ENCODE peak calls at places on chromosome 3, in ten cellular contexts. One of them, this sample, is unnamed.

GRCh38 chr3:156471431-156471830 is 83.5 kb downstream of the SSR3 start:
- DNase-seq in stomach: no peak
- DNase-seq in neural progenitor cell: no peak
- DNase-seq in tibial artery: no peak
- DNase-seq in body of pancreas: no peak
- DNase-seq in fibroblast of lung: no peak
- DNase-seq in adrenal gland: no peak
- DNase-seq in pancreas: no peak
- DNase-seq in PC-9: no peak
- DNase-seq in psoas muscle: no peak
- DNase-seq in this sample: no peak

GRCh38 chr3:102741694-102742093 is 306.9 kb downstream of the ZPLD1 start:
- DNase-seq in tibial artery: no peak
- DNase-seq in pancreas: no peak
- DNase-seq in PC-9: no peak
- DNase-seq in neural progenitor cell: no peak
- DNase-seq in adrenal gland: no peak
- DNase-seq in body of pancreas: no peak
- DNase-seq in psoas muscle: no peak
- DNase-seq in stomach: no peak
- DNase-seq in fibroblast of lung: no peak
- DNase-seq in this sample: no peak

GRCh38 chr3:144866504-144866903 is 894.9 kb downstream of the DIPK2A start:
- DNase-seq in pancreas: no peak
- DNase-seq in stomach: no peak
- DNase-seq in fibroblast of lung: peak; percentile 21
- DNase-seq in neural progenitor cell: no peak
- DNase-seq in psoas muscle: no peak
- DNase-seq in PC-9: no peak
- DNase-seq in tibial artery: no peak
- DNase-seq in adrenal gland: no peak
- DNase-seq in body of pancreas: no peak
- DNase-seq in this sample: no peak

GRCh38 chr3:141489184-141489583 is 2.4 kb downstream of the RASA2 start:
- DNase-seq in adrenal gland: no peak
- DNase-seq in tibial artery: no peak
- DNase-seq in stomach: no peak
- DNase-seq in neural progenitor cell: no peak
- DNase-seq in PC-9: no peak
- DNase-seq in pancreas: no peak
- DNase-seq in fibroblast of lung: no peak
- DNase-seq in body of pancreas: no peak
- DNase-seq in psoas muscle: no peak
- DNase-seq in this sample: no peak

GRCh38 chr3:107588217-107588616 is 65.5 kb downstream of the BBX start:
- DNase-seq in tibial artery: no peak
- DNase-seq in pancreas: no peak
- DNase-seq in fibroblast of lung: no peak
- DNase-seq in stomach: no peak
- DNase-seq in neural progenitor cell: no peak
- DNase-seq in adrenal gland: no peak
- DNase-seq in psoas muscle: no peak
- DNase-seq in body of pancreas: no peak
- DNase-seq in PC-9: no peak
- DNase-seq in this sample: no peak

GRCh38 chr3:183267140-183267539 is 14.1 kb downstream of the B3GNT5 start:
- DNase-seq in pancreas: no peak
- DNase-seq in neural progenitor cell: no peak
- DNase-seq in tibial artery: no peak
- DNase-seq in body of pancreas: no peak
- DNase-seq in PC-9: no peak
- DNase-seq in psoas muscle: no peak
- DNase-seq in stomach: no peak
- DNase-seq in adrenal gland: no peak
- DNase-seq in fibroblast of lung: no peak
- DNase-seq in this sample: no peak

GRCh38 chr3:2908693-2909351 is 201.4 kb downstream of the IL5RA start:
- DNase-seq in fibroblast of lung: no peak
- DNase-seq in adrenal gland: no peak
- DNase-seq in PC-9: no peak
- DNase-seq in body of pancreas: no peak
- DNase-seq in neural progenitor cell: no peak
- DNase-seq in pancreas: no peak
- DNase-seq in stomach: no peak
- DNase-seq in tibial artery: no peak
- DNase-seq in psoas muscle: no peak
- DNase-seq in this sample: no peak

GRCh38 chr3:182482692-182483091 is 310.6 kb upstream of the ATP11B start:
- DNase-seq in stomach: no peak
- DNase-seq in psoas muscle: no peak
- DNase-seq in adrenal gland: no peak
- DNase-seq in body of pancreas: no peak
- DNase-seq in pancreas: no peak
- DNase-seq in PC-9: no peak
- DNase-seq in tibial artery: no peak
- DNase-seq in neural progenitor cell: no peak
- DNase-seq in fibroblast of lung: no peak
- DNase-seq in this sample: no peak

GRCh38 chr3:121897296-121897695 is 3.1 kb downstream of the SLC15A2 start:
- DNase-seq in PC-9: no peak
- DNase-seq in fibroblast of lung: no peak
- DNase-seq in psoas muscle: no peak
- DNase-seq in pancreas: no peak
- DNase-seq in body of pancreas: no peak
- DNase-seq in stomach: no peak
- DNase-seq in adrenal gland: no peak
- DNase-seq in neural progenitor cell: no peak
- DNase-seq in tibial artery: no peak
- DNase-seq in this sample: no peak
- TF ChIP-seq CTCF in PC-9: no peak
- TF ChIP-seq CTCF in fibroblast of lung: no peak
- TF ChIP-seq CTCF in psoas muscle: no peak
- TF ChIP-seq CTCF in pancreas: no peak
- TF ChIP-seq CTCF in body of pancreas: no peak
- TF ChIP-seq CTCF in stomach: no peak
- TF ChIP-seq CTCF in adrenal gland: no peak
- TF ChIP-seq CTCF in neural progenitor cell: no peak
- TF ChIP-seq CTCF in tibial artery: no peak
- TF ChIP-seq CTCF in this sample: no peak

GRCh38 chr3:46835486-46835885 is 27.8 kb downstream of the MYL3 start:
- DNase-seq in pancreas: no peak
- DNase-seq in adrenal gland: no peak
- DNase-seq in tibial artery: no peak
- DNase-seq in PC-9: no peak
- DNase-seq in body of pancreas: no peak
- DNase-seq in psoas muscle: no peak
- DNase-seq in neural progenitor cell: no peak
- DNase-seq in stomach: no peak
- DNase-seq in fibroblast of lung: no peak
- DNase-seq in this sample: no peak

GRCh38 chr3:46835059-46835458 is 28.2 kb downstream of the MYL3 start:
- DNase-seq in PC-9: no peak
- DNase-seq in body of pancreas: peak; percentile 35
- DNase-seq in stomach: no peak
- DNase-seq in psoas muscle: no peak
- DNase-seq in fibroblast of lung: no peak
- DNase-seq in adrenal gland: no peak
- DNase-seq in pancreas: no peak
- DNase-seq in tibial artery: no peak
- DNase-seq in neural progenitor cell: no peak
- DNase-seq in this sample: no peak

GRCh38 chr3:46833346-46834300 is 29.6 kb downstream of the MYL3 start:
- DNase-seq in psoas muscle: no peak
- DNase-seq in neural progenitor cell: no peak
- DNase-seq in pancreas: peak; percentile 53
- DNase-seq in body of pancreas: no peak
- DNase-seq in fibroblast of lung: no peak
- DNase-seq in tibial artery: no peak
- DNase-seq in stomach: no peak
- DNase-seq in adrenal gland: no peak
- DNase-seq in PC-9: no peak
- DNase-seq in this sample: no peak

GRCh38 chr3:46840491-46840890 is 22.8 kb downstream of the MYL3 start:
- DNase-seq in psoas muscle: no peak
- DNase-seq in pancreas: no peak
- DNase-seq in adrenal gland: no peak
- DNase-seq in fibroblast of lung: no peak
- DNase-seq in stomach: no peak
- DNase-seq in neural progenitor cell: no peak
- DNase-seq in body of pancreas: no peak
- DNase-seq in PC-9: no peak
- DNase-seq in tibial artery: no peak
- DNase-seq in this sample: no peak

DNA sequence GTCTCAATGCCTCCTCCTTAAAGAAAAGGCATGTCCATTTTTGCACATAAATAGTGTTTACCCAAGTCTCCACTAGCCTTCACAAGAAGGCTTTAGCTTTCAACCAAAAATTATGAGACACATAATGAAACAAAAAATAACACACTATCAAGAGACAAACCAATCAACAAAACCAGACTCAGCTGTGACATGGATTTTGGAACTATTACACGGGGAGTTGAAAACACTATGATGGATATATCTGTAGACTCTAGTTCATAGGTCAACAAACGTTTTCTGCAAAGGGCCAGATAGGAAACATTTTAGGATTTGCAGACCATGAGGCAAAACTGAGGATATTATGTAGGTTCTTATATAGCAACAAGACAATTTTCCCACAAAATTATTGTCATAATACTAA is 24.9 kb downstream of the MYL3 start:
- DNase-seq in fibroblast of lung: no peak
- DNase-seq in PC-9: no peak
- DNase-seq in body of pancreas: no peak
- DNase-seq in pancreas: no peak
- DNase-seq in stomach: no peak
- DNase-seq in tibial artery: no peak
- DNase-seq in neural progenitor cell: no peak
- DNase-seq in adrenal gland: no peak
- DNase-seq in psoas muscle: no peak
- DNase-seq in this sample: no peak
- H3K9me3 ChIP-seq in fibroblast of lung: no peaks in the 10 kb centered on the region
- H3K9me3 ChIP-seq in PC-9: peaks cover 10% of the 10 kb centered on the region
- H3K9me3 ChIP-seq in body of pancreas: peaks cover 11% of the 10 kb centered on the region
- H3K9me3 ChIP-seq in pancreas: no peaks in the 10 kb centered on the region
- H3K9me3 ChIP-seq in stomach: peaks cover 52% of the 10 kb centered on the region
- H3K9me3 ChIP-seq in tibial artery: no peaks in the 10 kb centered on the region
- H3K9me3 ChIP-seq in neural progenitor cell: peaks cover 18% of the 10 kb centered on the region
- H3K9me3 ChIP-seq in adrenal gland: peaks cover 11% of the 10 kb centered on the region
- H3K9me3 ChIP-seq in psoas muscle: peaks cover 15% of the 10 kb centered on the region
- H3K9me3 ChIP-seq in this sample: no peaks in the 10 kb centered on the region

GRCh38 chr3:54146383-54147239 is 24.3 kb downstream of the CACNA2D3 start:
- DNase-seq in tibial artery: no peak
- DNase-seq in pancreas: peak; percentile 78
- DNase-seq in psoas muscle: peak; percentile 85
- DNase-seq in PC-9: peak; percentile 1
- DNase-seq in fibroblast of lung: no peak
- DNase-seq in adrenal gland: peak; percentile 79
- DNase-seq in neural progenitor cell: peak; percentile 85
- DNase-seq in stomach: peak; percentile 67
- DNase-seq in body of pancreas: peak; percentile 52
- DNase-seq in this sample: peak; percentile 37
- TF ChIP-seq CTCF in tibial artery: peak; percentile 39
- TF ChIP-seq CTCF in pancreas: peak; percentile 57
- TF ChIP-seq CTCF in psoas muscle: peak; percentile 79
- TF ChIP-seq CTCF in PC-9: peak; percentile 38
- TF ChIP-seq CTCF in fibroblast of lung: peak; percentile 6
- TF ChIP-seq CTCF in adrenal gland: peak; percentile 57
- TF ChIP-seq CTCF in neural progenitor cell: peak; percentile 85
- TF ChIP-seq CTCF in stomach: no peak
- TF ChIP-seq CTCF in body of pancreas: peak; percentile 36
- TF ChIP-seq CTCF in this sample: peak; percentile 51

GRCh38 chr3:44734646-44735168 is 5.3 kb downstream of the ZNF501 start:
- DNase-seq in PC-9: no peak
- DNase-seq in stomach: no peak
- DNase-seq in adrenal gland: no peak
- DNase-seq in psoas muscle: no peak
- DNase-seq in tibial artery: no peak
- DNase-seq in pancreas: no peak
- DNase-seq in body of pancreas: no peak
- DNase-seq in fibroblast of lung: peak; percentile 4
- DNase-seq in neural progenitor cell: no peak
- DNase-seq in this sample: no peak
- H3K9me3 ChIP-seq in PC-9: peaks cover 45% of the 10 kb centered on the region
- H3K9me3 ChIP-seq in stomach: peaks cover 96% of the 10 kb centered on the region
- H3K9me3 ChIP-seq in adrenal gland: peaks cover 74% of the 10 kb centered on the region
- H3K9me3 ChIP-seq in psoas muscle: peaks cover 88% of the 10 kb centered on the region
- H3K9me3 ChIP-seq in tibial artery: peaks cover 12% of the 10 kb centered on the region
- H3K9me3 ChIP-seq in pancreas: no peaks in the 10 kb centered on the region
- H3K9me3 ChIP-seq in body of pancreas: peaks cover 59% of the 10 kb centered on the region
- H3K9me3 ChIP-seq in fibroblast of lung: peaks cover 2% of the 10 kb centered on the region
- H3K9me3 ChIP-seq in neural progenitor cell: peaks cover 55% of the 10 kb centered on the region
- H3K9me3 ChIP-seq in this sample: peaks cover 23% of the 10 kb centered on the region

DNA sequence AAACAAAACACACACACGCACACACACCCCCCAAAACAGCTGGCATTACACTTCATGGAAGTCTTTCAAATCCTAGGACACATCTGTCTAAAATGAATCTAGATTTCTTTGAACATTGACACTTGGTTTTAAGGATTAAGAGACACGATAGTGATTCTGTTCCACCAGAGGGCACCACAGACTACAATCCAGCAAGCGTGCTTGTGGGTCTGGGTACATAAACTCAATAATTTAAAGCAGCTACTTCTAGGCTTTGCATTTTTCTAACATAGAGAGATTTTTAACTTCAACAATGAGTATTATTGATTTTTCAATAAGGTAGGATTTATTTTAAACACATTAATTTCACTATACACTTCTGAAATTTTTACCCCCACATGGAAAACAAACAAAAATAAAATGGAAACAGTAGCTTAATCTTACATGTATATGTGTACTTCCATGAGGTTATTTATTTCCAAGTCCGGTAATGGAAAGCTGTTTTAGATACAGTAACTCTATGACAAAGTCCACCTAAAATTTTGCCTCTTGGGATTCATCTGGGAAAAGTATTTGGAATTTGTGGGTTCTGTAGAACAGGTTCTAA is 564.0 kb upstream of the TGFBR2 start:
- DNase-seq in PC-9: peak; percentile 48
- DNase-seq in pancreas: no peak
- DNase-seq in body of pancreas: peak; percentile 54
- DNase-seq in stomach: peak; percentile 55
- DNase-seq in neural progenitor cell: peak; percentile 79
- DNase-seq in fibroblast of lung: peak; percentile 86
- DNase-seq in psoas muscle: peak; percentile 56
- DNase-seq in tibial artery: no peak
- DNase-seq in adrenal gland: peak; percentile 78
- DNase-seq in this sample: peak; percentile 77
- TF ChIP-seq CTCF in PC-9: peak; percentile 72
- TF ChIP-seq CTCF in pancreas: peak; percentile 50
- TF ChIP-seq CTCF in body of pancreas: peak; percentile 65
- TF ChIP-seq CTCF in stomach: no peak
- TF ChIP-seq CTCF in neural progenitor cell: peak; percentile 84
- TF ChIP-seq CTCF in fibroblast of lung: peak; percentile 78
- TF ChIP-seq CTCF in psoas muscle: peak; percentile 84
- TF ChIP-seq CTCF in tibial artery: peak; percentile 77
- TF ChIP-seq CTCF in adrenal gland: peak; percentile 76
- TF ChIP-seq CTCF in this sample: peak; percentile 63

DNA sequence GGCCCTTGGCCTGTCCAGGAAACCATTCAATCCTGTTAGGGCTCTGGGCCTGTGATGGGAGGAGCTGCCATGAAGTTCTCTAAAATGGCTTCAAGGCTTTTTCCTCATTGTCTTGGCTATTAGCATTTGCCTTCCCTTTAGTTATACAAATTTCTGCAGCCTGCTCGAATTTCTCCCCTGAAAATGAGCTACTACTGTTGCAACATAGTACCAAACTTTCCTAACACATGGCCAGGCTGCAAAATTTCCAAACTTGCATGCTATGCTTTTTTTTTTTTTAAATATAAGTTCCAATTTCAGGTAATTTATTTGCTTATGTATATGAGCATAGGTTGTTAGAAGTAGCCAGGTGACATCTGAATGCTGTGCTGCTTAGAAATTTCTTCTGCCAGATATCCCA is 560.8 kb upstream of the TBL1XR1 start:
- DNase-seq in fibroblast of lung: peak; percentile 66
- DNase-seq in pancreas: no peak
- DNase-seq in psoas muscle: no peak
- DNase-seq in tibial artery: no peak
- DNase-seq in body of pancreas: no peak
- DNase-seq in neural progenitor cell: no peak
- DNase-seq in stomach: no peak
- DNase-seq in PC-9: no peak
- DNase-seq in adrenal gland: no peak
- DNase-seq in this sample: no peak
- H3K9me3 ChIP-seq in fibroblast of lung: no peaks in the 10 kb centered on the region
- H3K9me3 ChIP-seq in pancreas: no peaks in the 10 kb centered on the region
- H3K9me3 ChIP-seq in psoas muscle: no peaks in the 10 kb centered on the region
- H3K9me3 ChIP-seq in tibial artery: no peaks in the 10 kb centered on the region
- H3K9me3 ChIP-seq in body of pancreas: no peaks in the 10 kb centered on the region
- H3K9me3 ChIP-seq in neural progenitor cell: no peaks in the 10 kb centered on the region
- H3K9me3 ChIP-seq in stomach: no peaks in the 10 kb centered on the region
- H3K9me3 ChIP-seq in PC-9: peaks cover 29% of the 10 kb centered on the region
- H3K9me3 ChIP-seq in adrenal gland: no peaks in the 10 kb centered on the region
- H3K9me3 ChIP-seq in this sample: no peaks in the 10 kb centered on the region